ENCODE peak calls at places on chromosomes 7 and 10, in seven cellular contexts. One of them, this sample, is unnamed.

GRCh38 chr7:81244213-81244612 is 325.4 kb upstream of the SEMA3C start:
- DNase-seq in IMR-90: peak; percentile 35
- DNase-seq in mesendoderm: no peak
- DNase-seq in H1: no peak
- DNase-seq in H9: no peak
- DNase-seq in mesenchymal stem cell: peak; percentile 10
- DNase-seq in trophoblast cell: no peak
- DNase-seq in this sample: no peak

GRCh38 chr7:139034855-139035587 is 821 bp downstream of the ZC3HAV1L start:
- DNase-seq in IMR-90: peak; percentile 27
- DNase-seq in mesendoderm: peak; percentile 28
- DNase-seq in H1: peak; percentile 64
- DNase-seq in H9: peak; percentile 55
- DNase-seq in mesenchymal stem cell: peak; percentile 52
- DNase-seq in trophoblast cell: no peak
- DNase-seq in this sample: no peak

GRCh38 chr10:44589931-44590330 is 205.0 kb upstream of the CXCL12 start:
- DNase-seq in IMR-90: no peak
- DNase-seq in mesendoderm: peak; percentile 15
- DNase-seq in H1: no peak
- DNase-seq in H9: no peak
- DNase-seq in mesenchymal stem cell: no peak
- DNase-seq in trophoblast cell: no peak
- DNase-seq in this sample: no peak

GRCh38 chr10:100715445-100716385 is 29.7 kb upstream of the PAX2 start:
- DNase-seq in IMR-90: no peak
- DNase-seq in mesendoderm: peak; percentile 79
- DNase-seq in H1: peak; percentile 80
- DNase-seq in H9: peak; percentile 65
- DNase-seq in mesenchymal stem cell: no peak
- DNase-seq in trophoblast cell: no peak
- DNase-seq in this sample: no peak

GRCh38 chr10:45555789-45556188 is 116.8 kb downstream of the ZFAND4 start:
- DNase-seq in IMR-90: peak; percentile 18
- DNase-seq in mesendoderm: no peak
- DNase-seq in H1: no peak
- DNase-seq in H9: no peak
- DNase-seq in mesenchymal stem cell: peak; percentile 8
- DNase-seq in trophoblast cell: no peak
- DNase-seq in this sample: no peak

GRCh38 chr10:74437822-74438221 is 286.8 kb downstream of the ADK start:
- DNase-seq in IMR-90: peak; percentile 77
- DNase-seq in mesendoderm: peak; percentile 22
- DNase-seq in H1: no peak
- DNase-seq in H9: no peak
- DNase-seq in mesenchymal stem cell: peak; percentile 74
- DNase-seq in trophoblast cell: no peak
- DNase-seq in this sample: no peak

GRCh38 chr10:70675496-70676161 is 3.3 kb downstream of the ADAMTS14 start:
- DNase-seq in IMR-90: no peak
- DNase-seq in mesendoderm: no peak
- DNase-seq in H1: no peak
- DNase-seq in H9: no peak
- DNase-seq in mesenchymal stem cell: no peak
- DNase-seq in trophoblast cell: no peak
- DNase-seq in this sample: no peak

GRCh38 chr10:14659626-14660196 is 115.0 kb downstream of the FAM107B start:
- DNase-seq in IMR-90: no peak
- DNase-seq in mesendoderm: no peak
- DNase-seq in H1: no peak
- DNase-seq in H9: no peak
- DNase-seq in mesenchymal stem cell: no peak
- DNase-seq in trophoblast cell: no peak
- DNase-seq in this sample: no peak

GRCh38 chr7:153390955-153391354 is 631.4 kb downstream of the ACTR3B start:
- DNase-seq in IMR-90: no peak
- DNase-seq in mesendoderm: no peak
- DNase-seq in H1: peak; percentile 11
- DNase-seq in H9: no peak
- DNase-seq in mesenchymal stem cell: no peak
- DNase-seq in trophoblast cell: no peak
- DNase-seq in this sample: no peak

GRCh38 chr10:16777473-16778370 is 39.5 kb downstream of the RSU1 start:
- DNase-seq in IMR-90: peak; percentile 63
- DNase-seq in mesendoderm: peak; percentile 64
- DNase-seq in H1: no peak
- DNase-seq in H9: no peak
- DNase-seq in mesenchymal stem cell: peak; percentile 64
- DNase-seq in trophoblast cell: no peak
- DNase-seq in this sample: peak; percentile 64

GRCh38 chr10:133088524-133089460 is 1.1 kb downstream of the ADGRA1 start:
- DNase-seq in IMR-90: no peak
- DNase-seq in mesendoderm: no peak
- DNase-seq in H1: no peak
- DNase-seq in H9: no peak
- DNase-seq in mesenchymal stem cell: no peak
- DNase-seq in trophoblast cell: no peak
- DNase-seq in this sample: no peak

GRCh38 chr10:14648042-14648765 is 126.5 kb downstream of the FAM107B start:
- DNase-seq in IMR-90: peak; percentile 65
- DNase-seq in mesendoderm: peak; percentile 93
- DNase-seq in H1: no peak
- DNase-seq in H9: peak; percentile 41
- DNase-seq in mesenchymal stem cell: peak; percentile 99
- DNase-seq in trophoblast cell: peak; percentile 85
- DNase-seq in this sample: peak; percentile 82

GRCh38 chr7:141053626-141054025 is 20.2 kb upstream of the TMEM178B start:
- DNase-seq in IMR-90: no peak
- DNase-seq in mesendoderm: no peak
- DNase-seq in H1: no peak
- DNase-seq in H9: no peak
- DNase-seq in mesenchymal stem cell: no peak
- DNase-seq in trophoblast cell: peak; percentile 10
- DNase-seq in this sample: no peak

GRCh38 chr10:47054936-47055335 is 143.7 kb downstream of the PTPN20 start:
- DNase-seq in IMR-90: no peak
- DNase-seq in mesendoderm: no peak
- DNase-seq in H1: peak; percentile 31
- DNase-seq in H9: no peak
- DNase-seq in mesenchymal stem cell: no peak
- DNase-seq in trophoblast cell: no peak
- DNase-seq in this sample: no peak

GRCh38 chr7:149621776-149622175 is 124.2 kb upstream of the ZNF746 start:
- DNase-seq in IMR-90: no peak
- DNase-seq in mesendoderm: no peak
- DNase-seq in H1: no peak
- DNase-seq in H9: no peak
- DNase-seq in mesenchymal stem cell: no peak
- DNase-seq in trophoblast cell: no peak
- DNase-seq in this sample: no peak

GRCh38 chr7:30451539-30452277 is 26.9 kb downstream of the NOD1 start:
- DNase-seq in IMR-90: no peak
- DNase-seq in mesendoderm: no peak
- DNase-seq in H1: no peak
- DNase-seq in H9: no peak
- DNase-seq in mesenchymal stem cell: no peak
- DNase-seq in trophoblast cell: no peak
- DNase-seq in this sample: no peak

GRCh38 chr7:455110-455928 is 64.3 kb downstream of the PDGFA start:
- DNase-seq in IMR-90: no peak
- DNase-seq in mesendoderm: no peak
- DNase-seq in H1: no peak
- DNase-seq in H9: no peak
- DNase-seq in mesenchymal stem cell: no peak
- DNase-seq in trophoblast cell: no peak
- DNase-seq in this sample: no peak

GRCh38 chr10:68877482-68877881 is 23.6 kb upstream of the DDX50 start:
- DNase-seq in IMR-90: no peak
- DNase-seq in mesendoderm: no peak
- DNase-seq in H1: no peak
- DNase-seq in H9: no peak
- DNase-seq in mesenchymal stem cell: no peak
- DNase-seq in trophoblast cell: no peak
- DNase-seq in this sample: no peak

GRCh38 chr10:68876919-68877250 is 24.2 kb upstream of the DDX50 start:
- DNase-seq in IMR-90: no peak
- DNase-seq in mesendoderm: no peak
- DNase-seq in H1: no peak
- DNase-seq in H9: no peak
- DNase-seq in mesenchymal stem cell: no peak
- DNase-seq in trophoblast cell: no peak
- DNase-seq in this sample: no peak

GRCh38 chr10:68878463-68878862 is 22.7 kb upstream of the DDX50 start:
- DNase-seq in IMR-90: no peak
- DNase-seq in mesendoderm: no peak
- DNase-seq in H1: no peak
- DNase-seq in H9: no peak
- DNase-seq in mesenchymal stem cell: no peak
- DNase-seq in trophoblast cell: no peak
- DNase-seq in this sample: no peak

GRCh38 chr10:68879628-68880027 is 21.5 kb upstream of the DDX50 start:
- DNase-seq in IMR-90: no peak
- DNase-seq in mesendoderm: no peak
- DNase-seq in H1: no peak
- DNase-seq in H9: no peak
- DNase-seq in mesenchymal stem cell: no peak
- DNase-seq in trophoblast cell: no peak
- DNase-seq in this sample: no peak

DNA sequence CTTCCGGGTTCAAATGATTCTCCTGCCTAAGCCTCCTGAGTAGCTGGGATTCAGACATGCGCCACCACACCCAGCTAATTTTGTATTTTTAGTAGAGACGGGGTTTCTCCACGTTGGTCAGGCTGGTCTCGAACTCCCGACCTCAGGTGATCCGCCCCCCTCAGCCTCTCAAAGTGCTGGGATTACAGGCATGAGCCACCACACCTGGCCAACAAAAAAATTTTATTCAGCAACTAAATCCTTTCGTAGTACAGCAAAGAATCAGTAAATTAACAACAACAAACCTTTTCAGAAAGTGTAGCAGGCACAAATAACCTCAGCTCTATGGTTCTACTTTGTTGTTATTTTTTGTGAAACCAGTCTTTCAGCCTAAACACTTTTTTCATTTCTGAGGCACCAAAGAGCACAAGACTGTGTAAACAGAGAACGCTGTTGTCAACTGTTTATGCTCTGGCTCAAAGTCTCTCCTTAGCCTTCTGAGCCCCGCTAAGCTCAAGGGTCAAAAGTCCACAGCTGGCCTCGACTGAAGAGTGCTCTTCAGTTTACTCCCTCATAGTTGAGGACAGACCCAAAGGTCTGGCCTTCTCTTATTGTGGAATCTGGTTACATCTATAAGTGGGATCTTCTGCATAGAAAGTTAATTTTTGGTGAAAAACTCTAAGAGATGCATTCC is 24.7 kb upstream of the DDX50 start:
- DNase-seq in IMR-90: peak; percentile 10
- DNase-seq in mesendoderm: no peak
- DNase-seq in H1: no peak
- DNase-seq in H9: no peak
- DNase-seq in mesenchymal stem cell: peak; percentile 78
- DNase-seq in trophoblast cell: no peak
- DNase-seq in this sample: no peak
- H2BK120ac ChIP-seq in IMR-90: no peak overlapping the region
- H2BK120ac ChIP-seq in mesendoderm: no peak overlapping the region
- H2BK120ac ChIP-seq in H1: no peak overlapping the region
- H2BK120ac ChIP-seq in H9: no peak overlapping the region
- H2BK120ac ChIP-seq in mesenchymal stem cell: no peak overlapping the region
- H2BK120ac ChIP-seq in trophoblast cell: no peak overlapping the region
- H2BK120ac ChIP-seq in this sample: no peak overlapping the region

GRCh38 chr7:90216771-90217170 is 5.2 kb downstream of the STEAP2 start:
- DNase-seq in IMR-90: no peak
- DNase-seq in mesendoderm: no peak
- DNase-seq in H1: no peak
- DNase-seq in H9: no peak
- DNase-seq in mesenchymal stem cell: no peak
- DNase-seq in trophoblast cell: no peak
- DNase-seq in this sample: no peak
- H2BK120ac ChIP-seq in IMR-90: no peak overlapping the region
- H2BK120ac ChIP-seq in mesendoderm: no peak overlapping the region
- H2BK120ac ChIP-seq in H1: no peak overlapping the region
- H2BK120ac ChIP-seq in H9: no peak overlapping the region
- H2BK120ac ChIP-seq in mesenchymal stem cell: no peak overlapping the region
- H2BK120ac ChIP-seq in trophoblast cell: no peak overlapping the region
- H2BK120ac ChIP-seq in this sample: no peak overlapping the region

DNA sequence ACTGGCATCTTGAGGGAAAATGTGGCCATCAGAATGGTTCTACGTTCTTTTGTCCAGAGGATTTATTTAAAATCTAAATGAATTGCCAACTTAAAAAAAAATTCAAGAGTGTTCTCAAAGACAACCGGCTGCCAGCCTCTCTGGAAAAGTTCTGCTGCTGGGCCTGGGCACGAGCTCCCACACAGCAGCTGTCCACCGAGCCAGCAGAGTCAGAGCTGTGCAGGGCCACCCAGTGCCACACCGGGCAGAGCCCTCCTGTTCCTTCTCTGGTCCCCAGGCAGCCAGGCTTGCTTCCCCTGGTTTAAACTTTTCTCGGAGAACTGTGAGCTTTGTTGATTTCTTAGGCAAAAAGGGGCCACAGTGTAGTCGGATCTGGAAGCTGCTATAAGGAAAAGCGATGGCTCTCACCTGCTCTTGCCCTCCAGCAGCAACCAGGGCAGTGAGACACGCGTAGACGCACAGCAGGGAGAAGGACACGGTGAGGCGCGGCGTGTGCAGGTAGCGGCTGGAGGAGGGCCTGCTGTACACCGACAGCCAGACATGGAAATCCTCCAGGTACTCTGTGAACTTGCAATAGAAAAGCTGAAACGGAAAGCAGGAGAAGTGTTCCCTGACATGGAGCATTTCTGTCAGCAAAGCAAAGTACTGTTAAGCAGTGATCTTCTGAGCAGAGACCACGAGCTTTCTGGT is 111.6 kb downstream of the PKD1L1 start:
- DNase-seq in IMR-90: no peak
- DNase-seq in mesendoderm: no peak
- DNase-seq in H1: peak; percentile 26
- DNase-seq in H9: no peak
- DNase-seq in mesenchymal stem cell: no peak
- DNase-seq in trophoblast cell: no peak
- DNase-seq in this sample: no peak
- H2BK120ac ChIP-seq in IMR-90: no peak overlapping the region
- H2BK120ac ChIP-seq in mesendoderm: no peak overlapping the region
- H2BK120ac ChIP-seq in H1: no peak overlapping the region
- H2BK120ac ChIP-seq in H9: no peak overlapping the region
- H2BK120ac ChIP-seq in mesenchymal stem cell: no peak overlapping the region
- H2BK120ac ChIP-seq in trophoblast cell: no peak overlapping the region
- H2BK120ac ChIP-seq in this sample: no peak overlapping the region

DNA sequence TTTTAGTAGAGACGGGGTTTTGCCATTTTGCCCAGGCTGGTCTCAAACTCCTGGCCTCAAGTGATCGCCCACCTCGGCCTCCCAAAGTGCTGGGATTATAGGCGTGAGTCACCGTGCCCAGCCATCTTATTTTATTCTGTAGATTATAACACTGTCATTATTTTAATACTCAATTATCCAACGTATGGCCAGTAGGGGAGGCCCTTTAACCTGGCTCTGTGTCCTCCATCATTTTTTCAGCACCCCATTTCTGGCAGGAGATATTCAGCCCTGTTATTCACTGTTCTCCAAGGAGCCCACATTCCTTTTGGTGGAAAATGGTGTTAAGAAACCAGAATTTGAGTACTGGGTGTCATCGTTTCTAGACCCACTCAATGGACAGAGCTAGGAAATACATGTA is 31.5 kb downstream of the PDSS1 start:
- DNase-seq in IMR-90: no peak
- DNase-seq in mesendoderm: no peak
- DNase-seq in H1: no peak
- DNase-seq in H9: no peak
- DNase-seq in mesenchymal stem cell: no peak
- DNase-seq in trophoblast cell: no peak
- DNase-seq in this sample: no peak
- H2BK120ac ChIP-seq in IMR-90: no peak overlapping the region
- H2BK120ac ChIP-seq in mesendoderm: no peak overlapping the region
- H2BK120ac ChIP-seq in H1: no peak overlapping the region
- H2BK120ac ChIP-seq in H9: no peak overlapping the region
- H2BK120ac ChIP-seq in mesenchymal stem cell: no peak overlapping the region
- H2BK120ac ChIP-seq in trophoblast cell: no peak overlapping the region
- H2BK120ac ChIP-seq in this sample: no peak overlapping the region